ENCODE peak calls at places on chromosomes 5 and 9, in ten cellular contexts. Q, W, V, E, R, H, P, S, I and B are unnamed samples.

GRCh38 chr5:80990971-80991370 is 30.8 kb downstream of the RASGRF2 start:
- DNase-seq in Q (no peak), W (no peak), V (peak; percentile 28), E (no peak), R (no peak), H (no peak), P (no peak), S (no peak), I (no peak), B (no peak)

GRCh38 chr9:136683755-136684154 is 3.5 kb downstream of the AGPAT2 start:
- DNase-seq in Q (no peak), W (peak; percentile 32), V (no peak), E (no peak), R (no peak), H (no peak), P (no peak), S (no peak), I (no peak), B (no peak)

GRCh38 chr9:78288214-78288892 is 8.6 kb upstream of the PSAT1 start:
- DNase-seq in Q (no peak), W (no peak), V (no peak), E (no peak), R (no peak), H (no peak), P (no peak), S (no peak), I (no peak), B (no peak)

GRCh38 chr5:27015758-27016157 is 22.6 kb downstream of the CDH9 start:
- DNase-seq in Q (no peak), W (no peak), V (no peak), E (no peak), R (no peak), H (no peak), P (no peak), S (no peak), I (no peak), B (no peak)

GRCh38 chr9:121073038-121073437 is 1.7 kb upstream of the CNTRL start:
- DNase-seq in Q (no peak), W (no peak), V (peak; percentile 56), E (no peak), R (peak; percentile 36), H (no peak), P (peak; percentile 75), S (peak; percentile 41), I (no peak), B (peak; percentile 45)

GRCh38 chr5:37871023-37871815 is 31.4 kb upstream of the GDNF start:
- DNase-seq in Q (no peak), W (no peak), V (peak; percentile 87), E (no peak), R (no peak), H (peak; percentile 44), P (peak; percentile 86), S (no peak), I (no peak), B (no peak)

GRCh38 chr5:141513627-141514329 is 24.9 kb downstream of the PCDHGC5 start:
- DNase-seq in Q (no peak), W (peak; percentile 94), V (peak; percentile 92), E (peak; percentile 82), R (peak; percentile 82), H (peak; percentile 97), P (peak; percentile 87), S (no peak), I (peak; percentile 55), B (peak; percentile 82)

GRCh38 chr5:81751836-81752643 is 1.1 kb upstream of the SSBP2 start:
- DNase-seq in Q (no peak), W (no peak), V (no peak), E (no peak), R (no peak), H (no peak), P (no peak), S (no peak), I (no peak), B (no peak)

GRCh38 chr5:181215997-181216982 is 6.8 kb upstream of the TRIM41 start:
- DNase-seq in Q (no peak), W (no peak), V (no peak), E (no peak), R (no peak), H (no peak), P (peak; percentile 38), S (peak; percentile 91), I (no peak), B (no peak)

GRCh38 chr5:134490255-134490924 is 35.1 kb upstream of the JADE2 start:
- DNase-seq in Q (no peak), W (no peak), V (no peak), E (no peak), R (no peak), H (no peak), P (no peak), S (no peak), I (no peak), B (no peak)

GRCh38 chr9:136875155-136875554 is 9.0 kb upstream of the EDF1 start:
- DNase-seq in Q (no peak), W (no peak), V (no peak), E (no peak), R (no peak), H (no peak), P (no peak), S (no peak), I (no peak), B (no peak)

GRCh38 chr5:72108200-72109050 is 1.1 kb downstream of the MAP1B start:
- DNase-seq in Q (peak; percentile 44), W (peak; percentile 89), V (peak; percentile 73), E (peak; percentile 80), R (peak; percentile 87), H (peak; percentile 79), P (peak; percentile 71), S (peak; percentile 70), I (no peak), B (peak; percentile 85)

GRCh38 chr5:178078197-178078995 is 34.9 kb upstream of the N4BP3 start:
- DNase-seq in Q (no peak), W (no peak), V (peak; percentile 82), E (no peak), R (no peak), H (peak; percentile 12), P (peak; percentile 94), S (no peak), I (no peak), B (no peak)

GRCh38 chr9:69186841-69187611 is 12.9 kb downstream of the TJP2 start:
- DNase-seq in Q (no peak), W (peak; percentile 51), V (peak; percentile 77), E (no peak), R (no peak), H (peak; percentile 47), P (peak; percentile 40), S (no peak), I (no peak), B (no peak)

GRCh38 chr5:68932830-68933434 is 160.9 kb upstream of the SLC30A5 start:
- DNase-seq in Q (no peak), W (peak; percentile 30), V (peak; percentile 9), E (no peak), R (no peak), H (no peak), P (peak; percentile 9), S (peak; percentile 38), I (peak; percentile 4), B (no peak)

GRCh38 chr9:98775831-98776441 is 20.4 kb downstream of the ANKS6 start:
- DNase-seq in Q (peak; percentile 73), W (peak; percentile 75), V (peak; percentile 62), E (no peak), R (no peak), H (peak; percentile 76), P (peak; percentile 73), S (peak; percentile 74), I (no peak), B (no peak)

GRCh38 chr5:2207966-2208544 is 325.3 kb upstream of the IRX4 start:
- DNase-seq in Q (no peak), W (peak; percentile 66), V (peak; percentile 4), E (peak; percentile 77), R (no peak), H (no peak), P (no peak), S (peak; percentile 34), I (no peak), B (no peak)

GRCh38 chr5:120258123-120258522 is 206.0 kb upstream of the PRR16 start:
- DNase-seq in Q (no peak), W (no peak), V (no peak), E (no peak), R (no peak), H (no peak), P (no peak), S (no peak), I (no peak), B (no peak)

GRCh38 chr9:4126996-4127395 is 172.9 kb downstream of the GLIS3 start:
- DNase-seq in Q (no peak), W (no peak), V (peak; percentile 66), E (no peak), R (no peak), H (no peak), P (no peak), S (no peak), I (no peak), B (no peak)

GRCh38 chr9:14027114-14027812 is 286.7 kb downstream of the NFIB start:
- DNase-seq in Q (no peak), W (peak; percentile 4), V (no peak), E (no peak), R (peak; percentile 67), H (no peak), P (no peak), S (no peak), I (no peak), B (peak; percentile 76)

GRCh38 chr5:181260720-181261319 is at the start of gene TRIM52:
- DNase-seq in Q (peak; percentile 77), W (peak; percentile 98), V (peak; percentile 88), E (peak; percentile 89), R (peak; percentile 92), H (peak; percentile 93), P (peak; percentile 91), S (peak; percentile 93), I (peak; percentile 78), B (peak; percentile 95)

GRCh38 chr5:113199122-113199905 is 222.7 kb downstream of the DCP2 start:
- DNase-seq in Q (no peak), W (peak; percentile 62), V (peak; percentile 75), E (no peak), R (no peak), H (peak; percentile 68), P (peak; percentile 24), S (no peak), I (no peak), B (no peak)

GRCh38 chr5:177465044-177465443 is 8.4 kb downstream of the DBN1 start:
- DNase-seq in Q (no peak), W (no peak), V (no peak), E (no peak), R (no peak), H (no peak), P (no peak), S (no peak), I (no peak), B (no peak)

GRCh38 chr5:14365831-14366435 is 215.7 kb upstream of the OTULINL start:
- DNase-seq in Q (no peak), W (no peak), V (peak; percentile 71), E (no peak), R (no peak), H (no peak), P (no peak), S (no peak), I (no peak), B (no peak)

GRCh38 chr5:139394654-139395566 is at the start of gene PROB1:
- DNase-seq in Q (no peak), W (peak; percentile 57), V (no peak), E (no peak), R (peak; percentile 77), H (peak; percentile 22), P (peak; percentile 36), S (no peak), I (no peak), B (peak; percentile 74)

GRCh38 chr5:54619732-54620582 is 102.4 kb downstream of the SNX18 start:
- DNase-seq in Q (no peak), W (no peak), V (peak; percentile 48), E (no peak), R (no peak), H (peak; percentile 20), P (no peak), S (no peak), I (no peak), B (no peak)

GRCh38 chr5:63923914-63924313 is 38.3 kb downstream of the HTR1A start:
- DNase-seq in Q (no peak), W (no peak), V (no peak), E (no peak), R (no peak), H (no peak), P (peak; percentile 0), S (peak; percentile 9), I (no peak), B (no peak)

GRCh38 chr9:104868687-104869404 is 59.1 kb downstream of the ABCA1 start:
- DNase-seq in Q (peak; percentile 74), W (peak; percentile 82), V (peak; percentile 95), E (peak; percentile 74), R (peak; percentile 69), H (peak; percentile 93), P (peak; percentile 67), S (peak; percentile 55), I (no peak), B (peak; percentile 71)